ENCODE peak calls at places on chromosomes 6 and 20, in six cellular contexts. K is T-helper 22 cell; V is uterus; L is activated naive CD8-positive, alpha-beta T cell treated with anti-CD3 and anti-CD28 coated beads for 36 hours; Z is left lung; J is sciatic nerve. W is an unnamed sample.

GRCh38 chr6:43746071-43746470 is 23.9 kb upstream of the VEGFA start:
- DNase-seq in K (no peak), V (no peak), L (no peak), Z (no peak), J (no peak), W (peak)

GRCh38 chr6:136607204-136607931 is 57.1 kb upstream of the MAP7 start:
- DNase-seq in K (no peak), V (no peak), L (no peak), Z (no peak), J (no peak), W (no peak)

GRCh38 chr20:36167826-36168634 is 13.5 kb downstream of the EPB41L1 start:
- DNase-seq in K (no peak), V (no peak), L (no peak), Z (no peak), J (no peak), W (no peak)

GRCh38 chr6:153437193-153437592 is 306.1 kb upstream of the RGS17 start:
- DNase-seq in K (no peak), V (no peak), L (no peak), Z (no peak), J (no peak), W (no peak)

GRCh38 chr6:36247691-36248090 is 22.2 kb upstream of the PNPLA1 start:
- DNase-seq in K (no peak), V (peak), L (no peak), Z (no peak), J (no peak), W (no peak)

GRCh38 chr6:138107752-138108592 is 753 bp upstream of the PERP start:
- DNase-seq in K (no peak), V (no peak), L (peak), Z (peak), J (peak), W (no peak)

GRCh38 chr20:17875106-17875980 is 93.3 kb downstream of the SNX5 start:
- DNase-seq in K (no peak), V (peak), L (no peak), Z (peak), J (peak), W (no peak)

GRCh38 chr6:111952326-111952725 is 79.1 kb upstream of the FYN start:
- DNase-seq in K (no peak), V (no peak), L (no peak), Z (no peak), J (no peak), W (no peak)

GRCh38 chr6:10030942-10031537 is 383.8 kb downstream of the TFAP2A start:
- DNase-seq in K (no peak), V (no peak), L (no peak), Z (no peak), J (no peak), W (no peak)

GRCh38 chr6:87026961-87027360 is 67.9 kb downstream of the CGA start:
- DNase-seq in K (no peak), V (no peak), L (no peak), Z (no peak), J (no peak), W (no peak)

GRCh38 chr6:158321960-158322359 is 9.7 kb downstream of the TULP4 start:
- DNase-seq in K (no peak), V (no peak), L (no peak), Z (no peak), J (no peak), W (no peak)

GRCh38 chr6:93562566-93562965 is 143.2 kb upstream of the EPHA7 start:
- DNase-seq in K (no peak), V (no peak), L (no peak), Z (no peak), J (no peak), W (no peak)

GRCh38 chr6:26205625-26206574 is 118.7 kb downstream of the HFE start:
- DNase-seq in K (no peak), V (no peak), L (no peak), Z (no peak), J (no peak), W (no peak)

GRCh38 chr6:25366785-25367657 is 87.8 kb downstream of the CARMIL1 start:
- DNase-seq in K (no peak), V (no peak), L (peak), Z (no peak), J (no peak), W (no peak)

GRCh38 chr6:82144852-82145332 is 102.7 kb downstream of the IBTK start:
- DNase-seq in K (no peak), V (peak), L (no peak), Z (peak), J (no peak), W (no peak)

GRCh38 chr20:56995635-56996075 is 270.8 kb downstream of the BMP7 start:
- DNase-seq in K (no peak), V (no peak), L (peak), Z (no peak), J (no peak), W (no peak)

GRCh38 chr6:408599-409102 is 17.1 kb downstream of the IRF4 start:
- DNase-seq in K (no peak), V (no peak), L (no peak), Z (peak), J (no peak), W (no peak)

GRCh38 chr20:11852801-11853200 is 64.9 kb upstream of the BTBD3 start:
- DNase-seq in K (no peak), V (no peak), L (no peak), Z (no peak), J (no peak), W (no peak)

GRCh38 chr6:36962874-36963273 is 8.3 kb downstream of the PI16 start:
- DNase-seq in K (peak), V (no peak), L (peak), Z (peak), J (peak), W (peak)

GRCh38 chr20:34516874-34517542 is 786 bp downstream of the DYNLRB1 start:
- DNase-seq in K (no peak), V (no peak), L (peak), Z (no peak), J (no peak), W (no peak)

GRCh38 chr6:2351807-2352431 is 106.5 kb upstream of the GMDS start:
- DNase-seq in K (no peak), V (no peak), L (no peak), Z (no peak), J (no peak), W (no peak)

GRCh38 chr6:72048080-72048479 is 161.7 kb downstream of the RIMS1 start:
- DNase-seq in K (no peak), V (no peak), L (no peak), Z (no peak), J (no peak), W (no peak)

GRCh38 chr6:42402184-42402583 is 49.5 kb downstream of the TRERF1 start:
- DNase-seq in K (peak), V (no peak), L (peak), Z (no peak), J (no peak), W (no peak)

GRCh38 chr6:16828058-16828457 is 66.8 kb upstream of the ATXN1 start:
- DNase-seq in K (no peak), V (no peak), L (no peak), Z (no peak), J (no peak), W (no peak)

GRCh38 chr6:19086480-19086879 is 699.3 kb downstream of the RNF144B start:
- DNase-seq in K (no peak), V (no peak), L (no peak), Z (no peak), J (no peak), W (no peak)

GRCh38 chr6:6825986-6826901 is 237.7 kb downstream of the LY86 start:
- DNase-seq in K (no peak), V (peak), L (no peak), Z (peak), J (peak), W (no peak)

GRCh38 chr6:57135885-57136284 is 36.2 kb upstream of the BAG2 start:
- DNase-seq in K (no peak), V (no peak), L (no peak), Z (no peak), J (no peak), W (no peak)

GRCh38 chr6:90124904-90125510 is 171.6 kb downstream of the BACH2 start:
- DNase-seq in K (no peak), V (no peak), L (no peak), Z (no peak), J (no peak), W (no peak)

GRCh38 chr6:145865175-145865574 is 50.6 kb upstream of the FBXO30 start:
- DNase-seq in K (no peak), V (no peak), L (no peak), Z (no peak), J (no peak), W (no peak)

GRCh38 chr6:131061041-131061770 is 1.8 kb downstream of the EPB41L2 start:
- DNase-seq in K (no peak), V (no peak), L (no peak), Z (no peak), J (no peak), W (no peak)

GRCh38 chr6:154433477-154434241 is 76.8 kb downstream of the CNKSR3 start:
- DNase-seq in K (no peak), V (no peak), L (no peak), Z (no peak), J (no peak), W (no peak)

GRCh38 chr6:34154668-34155447 is 9.0 kb upstream of the GRM4 start:
- DNase-seq in K (no peak), V (peak), L (peak), Z (peak), J (peak), W (peak)

GRCh38 chr6:155967326-155967725 is 511.7 kb upstream of the NOX3 start:
- DNase-seq in K (no peak), V (no peak), L (no peak), Z (no peak), J (no peak), W (no peak)

GRCh38 chr6:157635388-157636244 is 187.4 kb upstream of the SNX9 start:
- DNase-seq in K (no peak), V (peak), L (no peak), Z (no peak), J (peak), W (no peak)

GRCh38 chr6:111248789-111249188 is 161.5 kb downstream of the SLC16A10 start:
- DNase-seq in K (no peak), V (no peak), L (no peak), Z (no peak), J (no peak), W (no peak)

W was measured in chondrocyte.